ENCODE peak calls at places on chromosomes 5 and 9, in four cellular contexts. A is A549, Z is transverse colon, B is tibial nerve. J is an unnamed sample. For H3K4me1, the result is how much of the 10 kb centered on the place peaks cover.

GRCh38 chr5:62720036-62720441 is 141.4 kb downstream of the LRRC70 start:
- DNase-seq in A (peak), Z (no peak), B (no peak), J (peak)

GRCh38 chr5:113091622-113092021 is 115.0 kb downstream of the DCP2 start:
- DNase-seq in A (no peak), Z (no peak), B (no peak), J (no peak)

GRCh38 chr9:137458194-137459146 is 664 bp downstream of the NSMF start:
- DNase-seq in A (no peak), Z (peak), B (no peak), J (no peak)

GRCh38 chr5:161442471-161442870 is 104.1 kb downstream of the GABRB2 start:
- DNase-seq in A (no peak), Z (no peak), B (no peak), J (no peak)

GRCh38 chr5:117788596-117788995 is 1199.8 kb downstream of the DTWD2 start:
- DNase-seq in A (no peak), Z (no peak), B (no peak), J (no peak)

GRCh38 chr9:19480345-19480744 is 71.5 kb downstream of the ACER2 start:
- DNase-seq in A (no peak), Z (no peak), B (no peak), J (no peak)

GRCh38 chr5:109454726-109455505 is 45.1 kb upstream of the PJA2 start:
- DNase-seq in A (no peak), Z (no peak), B (no peak), J (no peak)

GRCh38 chr5:168472329-168472728 is 13.9 kb upstream of the RARS1 start:
- DNase-seq in A (no peak), Z (no peak), B (peak), J (no peak)

GRCh38 chr5:21810737-21811316 is 1042.3 kb downstream of the CDH12 start:
- DNase-seq in A (peak), Z (no peak), B (no peak), J (no peak)

GRCh38 chr9:128805661-128806060 is 12.6 kb upstream of the ENDOG start:
- DNase-seq in A (no peak), Z (no peak), B (no peak), J (no peak)

GRCh38 chr5:123429993-123430392 is 6.8 kb upstream of the CEP120 start:
- DNase-seq in A (no peak), Z (no peak), B (no peak), J (no peak)

GRCh38 chr9:81499571-81499970 is 189.8 kb downstream of the TLE1 start:
- DNase-seq in A (no peak), Z (no peak), B (no peak), J (no peak)

GRCh38 chr9:81497096-81497495 is 192.3 kb downstream of the TLE1 start:
- DNase-seq in A (no peak), Z (no peak), B (no peak), J (no peak)

GRCh38 chr9:81498576-81498975 is 190.8 kb downstream of the TLE1 start:
- DNase-seq in A (no peak), Z (no peak), B (no peak), J (no peak)

DNA sequence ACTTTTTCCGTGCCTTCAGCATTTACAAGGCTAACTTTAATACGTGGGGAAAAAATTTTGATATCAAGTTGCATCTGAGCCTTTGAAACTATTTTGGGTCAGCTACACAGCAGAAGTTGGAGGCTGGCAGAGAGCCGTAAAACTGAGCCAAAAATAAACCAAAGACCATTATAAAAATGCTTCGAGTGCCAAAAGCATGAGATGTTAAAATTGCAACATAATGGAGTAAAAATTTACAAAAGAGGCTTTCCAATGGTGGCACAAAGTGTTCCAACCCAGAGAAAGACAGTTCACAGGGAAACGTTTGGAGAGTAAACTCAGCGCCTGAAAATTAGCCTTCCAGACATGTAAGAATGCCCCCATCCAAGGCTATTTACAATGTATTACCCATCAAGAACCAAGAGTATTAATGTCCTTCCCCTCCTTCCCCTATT is 190.3 kb downstream of the TLE1 start:
- DNase-seq in A (no peak), Z (no peak), B (peak), J (no peak)
- TF ChIP-seq EP300 in A (no peak), Z (peak), B (peak), J (no peak)

GRCh38 chr5:132434391-132434790 is 56.2 kb downstream of the IRF1 start:
- DNase-seq in A (no peak), Z (peak), B (no peak), J (no peak)

GRCh38 chr5:132434813-132435286 is 55.7 kb downstream of the IRF1 start:
- DNase-seq in A (no peak), Z (peak), B (no peak), J (no peak)

GRCh38 chr5:132437604-132438275 is 52.8 kb downstream of the IRF1 start:
- DNase-seq in A (no peak), Z (peak), B (peak), J (peak)

GRCh38 chr5:132436936-132437335 is 53.6 kb downstream of the IRF1 start:
- DNase-seq in A (no peak), Z (no peak), B (no peak), J (no peak)

DNA sequence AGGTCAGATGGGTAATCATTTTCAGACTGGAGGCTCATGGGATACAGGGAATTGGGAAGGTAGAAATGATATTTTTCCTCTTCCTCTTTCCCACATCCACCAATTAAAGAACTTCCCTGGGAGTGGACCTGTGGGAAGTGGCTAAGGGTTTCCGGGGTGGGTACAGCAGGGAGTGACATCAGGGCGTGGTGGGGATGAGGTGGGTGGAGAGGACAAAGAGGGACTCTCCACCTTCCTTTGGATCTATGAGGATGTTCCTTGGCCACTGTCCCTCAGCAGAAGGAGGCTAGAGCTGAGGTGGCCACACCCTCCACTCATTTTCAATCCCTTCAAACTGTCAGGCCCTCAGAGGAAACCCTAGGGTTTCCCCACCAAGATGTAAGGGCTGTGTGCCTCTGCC is 54.7 kb downstream of the IRF1 start:
- DNase-seq in A (no peak), Z (peak), B (no peak), J (no peak)
- H3K4me1 ChIP-seq in A (under half), Z (half or more), B (half or more), J (half or more)

GRCh38 chr9:35657327-35658143 is at the start of gene RMRP:
- DNase-seq in A (peak), Z (peak), B (peak), J (peak)
- TF ChIP-seq POLR2A in A (no peak), Z (peak), B (peak), J (no peak)

GRCh38 chr5:148897842-148898241 is 71.4 kb downstream of the ADRB2 start:
- DNase-seq in A (no peak), Z (peak), B (no peak), J (no peak)
- TF ChIP-seq EP300 in A (no peak), Z (peak), B (no peak), J (no peak)

J was measured in stomach.